ENCODE peak calls at places on chromosomes 1 and 21, in eight cellular contexts. R, V, E, D, T, J, X and L are unnamed samples.

GRCh38 chr1:59596432-59596831 is 218.3 kb upstream of the HOOK1 start:
- DNase-seq in D (no peak), V (no peak), X (peak; percentile 63), E (no peak), R (no peak), T (no peak), J (peak; percentile 87), L (no peak)

GRCh38 chr21:36946949-36947371 is 19.5 kb downstream of the HLCS start:
- DNase-seq in R (no peak), X (no peak), V (no peak), D (no peak), E (no peak), J (no peak), T (no peak), L (no peak)

GRCh38 chr1:18539171-18539570 is 58.4 kb downstream of the KLHDC7A start:
- DNase-seq in V (no peak), J (no peak), R (no peak), X (peak; percentile 26), T (no peak), D (no peak), E (peak; percentile 30), L (no peak)

GRCh38 chr1:214248294-214249082 is 32.5 kb upstream of the SMYD2 start:
- DNase-seq in T (no peak), V (no peak), D (no peak), X (no peak), E (no peak), R (no peak), J (peak; percentile 18), L (no peak)

GRCh38 chr1:53043271-53043670 is 18.7 kb upstream of the PODN start:
- DNase-seq in R (no peak), T (no peak), J (peak; percentile 92), D (no peak), V (no peak), E (no peak), X (no peak), L (no peak)

GRCh38 chr21:46622226-46622625 is 13.2 kb upstream of the PRMT2 start:
- DNase-seq in D (no peak), X (peak; percentile 40), E (peak; percentile 72), V (no peak), R (peak; percentile 55), T (no peak), J (no peak), L (no peak)

GRCh38 chr1:173775578-173776196 is 48.8 kb upstream of the DARS2 start:
- DNase-seq in J (no peak), V (no peak), X (no peak), E (no peak), R (no peak), T (no peak), D (no peak), L (no peak)

GRCh38 chr1:214271174-214271858 is 9.6 kb upstream of the SMYD2 start:
- DNase-seq in V (no peak), D (no peak), T (no peak), E (no peak), J (no peak), X (no peak), R (no peak), L (no peak)

GRCh38 chr1:156583821-156584622 is 4.5 kb downstream of the TTC24 start:
- DNase-seq in J (peak; percentile 80), R (peak; percentile 76), V (peak; percentile 87), X (peak; percentile 79), E (peak; percentile 55), D (peak; percentile 54), T (peak; percentile 74), L (peak; percentile 84)

GRCh38 chr1:179127163-179127895 is 45.5 kb downstream of the TOR3A start:
- DNase-seq in T (no peak), R (no peak), D (no peak), V (no peak), E (no peak), X (no peak), J (peak; percentile 85), L (no peak)

GRCh38 chr1:2949966-2950925 is 71.0 kb upstream of the ACTRT2 start:
- DNase-seq in J (no peak), X (no peak), R (no peak), E (peak; percentile 52), V (peak; percentile 1), D (no peak), T (no peak), L (no peak)

GRCh38 chr1:230860617-230861384 is 7.5 kb downstream of the C1orf198 start:
- DNase-seq in V (no peak), T (no peak), E (no peak), X (no peak), R (no peak), J (no peak), D (no peak), L (no peak)

GRCh38 chr1:18630511-18631495 is at the start of gene PAX7:
- DNase-seq in E (no peak), X (no peak), J (no peak), V (no peak), T (no peak), R (no peak), D (no peak), L (peak; percentile 18)

GRCh38 chr1:198167436-198167934 is 10.7 kb downstream of the NEK7 start:
- DNase-seq in D (no peak), T (no peak), X (no peak), R (no peak), E (no peak), J (peak; percentile 56), V (no peak), L (no peak)

GRCh38 chr1:208167229-208167869 is 76.8 kb downstream of the PLXNA2 start:
- DNase-seq in J (no peak), E (no peak), D (peak; percentile 98), V (no peak), X (no peak), R (no peak), T (no peak), L (no peak)